ENCODE peak calls at places on chromosome 20, in nine cellular contexts. P is transverse colon, S is IMR-90, E is A549, A is adrenal gland, W is gastrocnemius medialis, V is HepG2, I is right lobe of liver, U is NB4. Y is an unnamed sample.

GRCh38 chr20:20549267-20549612 is 163.2 kb downstream of the RALGAPA2 start:
- DNase-seq in A (no peak), W (no peak), I (no peak), E (no peak), P (no peak), S (no peak), V (no peak), U (no peak), Y (no peak)

GRCh38 chr20:9514461-9515210 is at the start of gene LAMP5:
- DNase-seq in P (no peak), E (no peak), S (peak; percentile 29), A (peak; percentile 31), U (peak; percentile 43), W (no peak), V (no peak), I (peak; percentile 23), Y (no peak)

GRCh38 chr20:19812056-19812455 is 54.0 kb downstream of the RIN2 start:
- DNase-seq in S (peak; percentile 62), E (no peak), U (no peak), V (no peak), P (no peak), I (no peak), W (no peak), A (no peak), Y (no peak)

GRCh38 chr20:7858851-7859250 is 81.4 kb downstream of the HAO1 start:
- DNase-seq in W (no peak), E (no peak), S (no peak), V (no peak), U (no peak), A (no peak), I (no peak), P (no peak), Y (no peak)

GRCh38 chr20:13960525-13960924 is 29.9 kb downstream of the SEL1L2 start:
- DNase-seq in P (no peak), S (no peak), W (no peak), E (no peak), V (no peak), I (no peak), A (no peak), U (no peak), Y (no peak)

GRCh38 chr20:3663031-3663701 is at the start of gene GFRA4:
- DNase-seq in W (no peak), S (no peak), P (no peak), V (no peak), I (no peak), A (no peak), E (no peak), U (no peak), Y (no peak)

GRCh38 chr20:47336013-47336754 is 20.3 kb downstream of the ZMYND8 start:
- DNase-seq in W (peak; percentile 81), U (no peak), A (peak; percentile 82), P (peak; percentile 56), I (peak; percentile 8), S (peak; percentile 87), E (no peak), V (no peak), Y (no peak)

GRCh38 chr20:49699200-49699992 is 14.3 kb downstream of the B4GALT5 start:
- DNase-seq in I (no peak), E (peak; percentile 74), W (no peak), P (no peak), V (no peak), A (peak; percentile 30), S (peak; percentile 67), U (no peak), Y (no peak)

GRCh38 chr20:10558635-10559187 is 115.1 kb downstream of the JAG1 start:
- DNase-seq in V (no peak), P (no peak), I (no peak), U (no peak), W (no peak), A (no peak), E (no peak), S (peak; percentile 99), Y (no peak)

GRCh38 chr20:44650777-44651493 is 564 bp downstream of the ADA start:
- DNase-seq in W (no peak), E (no peak), A (no peak), S (no peak), V (no peak), I (no peak), P (no peak), U (peak; percentile 55), Y (peak; percentile 67)

GRCh38 chr20:44653536-44653935 is 2.0 kb upstream of the ADA start:
- DNase-seq in E (no peak), U (no peak), A (no peak), S (no peak), P (no peak), I (no peak), V (no peak), W (no peak), Y (no peak)

GRCh38 chr20:44648579-44648978 is 2.9 kb downstream of the ADA start:
- DNase-seq in A (no peak), I (no peak), W (no peak), U (peak; percentile 39), V (peak; percentile 35), P (no peak), S (no peak), E (no peak), Y (no peak)

GRCh38 chr20:44649976-44650375 is 1.5 kb downstream of the ADA start:
- DNase-seq in P (no peak), E (no peak), I (no peak), W (no peak), V (no peak), U (no peak), S (no peak), A (no peak), Y (no peak)

GRCh38 chr20:44651507-44652373 is at the start of gene ADA:
- DNase-seq in A (peak; percentile 64), I (peak; percentile 80), S (peak; percentile 21), W (peak; percentile 47), U (peak; percentile 73), P (peak; percentile 79), E (peak; percentile 54), V (peak; percentile 47), Y (peak; percentile 84)
- TF ChIP-seq POLR2A in A (peak; percentile 35), I (peak; percentile 49), S (no peak), W (peak; percentile 70), U (peak; percentile 40), P (no peak), E (peak; percentile 80), V (no peak), Y (no peak)

DNA sequence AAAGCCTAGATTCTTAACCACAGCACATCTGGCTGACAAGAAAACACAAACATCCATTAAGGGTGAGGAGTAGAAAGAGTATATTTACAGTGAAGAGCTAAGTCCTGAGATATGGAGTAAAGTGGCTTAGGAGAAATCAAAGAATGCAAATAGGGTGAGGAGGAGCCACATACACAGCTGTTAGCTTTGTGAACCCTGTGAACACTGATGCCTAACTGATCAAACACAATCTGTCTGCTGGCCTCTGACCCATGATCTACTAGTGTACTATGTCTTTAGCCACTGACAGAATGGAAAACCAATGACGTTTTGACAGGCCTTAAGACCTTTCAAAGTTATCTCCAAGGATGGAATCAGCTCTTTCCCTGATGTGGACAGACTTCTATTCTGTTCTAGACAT is 75.2 kb downstream of the ZHX3 start:
- DNase-seq in U (no peak), P (no peak), E (no peak), I (no peak), W (no peak), S (no peak), A (no peak), V (peak; percentile 26), Y (no peak)
- H3K4me3 ChIP-seq in U (no peak overlapping the region), P (no peak overlapping the region), E (no peak overlapping the region), I (no peak overlapping the region), W (no peak overlapping the region), S (no peak overlapping the region), A (no peak overlapping the region), V (no peak overlapping the region), Y (no peak overlapping the region)

GRCh38 chr20:63014710-63015109 is 7.9 kb upstream of the BHLHE23 start:
- DNase-seq in V (no peak), U (no peak), W (no peak), I (no peak), S (no peak), E (no peak), P (no peak), A (no peak), Y (no peak)

GRCh38 chr20:63016514-63017075 is 9.8 kb upstream of the BHLHE23 start:
- DNase-seq in A (no peak), W (no peak), E (no peak), S (no peak), I (peak; percentile 7), P (no peak), U (no peak), V (no peak), Y (no peak)

GRCh38 chr20:63017076-63017825 is 10.5 kb upstream of the BHLHE23 start:
- DNase-seq in W (no peak), V (no peak), E (no peak), U (no peak), I (peak; percentile 16), S (no peak), A (no peak), P (no peak), Y (peak; percentile 18)

GRCh38 chr20:63015147-63015664 is 8.4 kb upstream of the BHLHE23 start:
- DNase-seq in U (no peak), P (no peak), S (no peak), I (no peak), A (no peak), E (no peak), V (no peak), W (no peak), Y (no peak)

DNA sequence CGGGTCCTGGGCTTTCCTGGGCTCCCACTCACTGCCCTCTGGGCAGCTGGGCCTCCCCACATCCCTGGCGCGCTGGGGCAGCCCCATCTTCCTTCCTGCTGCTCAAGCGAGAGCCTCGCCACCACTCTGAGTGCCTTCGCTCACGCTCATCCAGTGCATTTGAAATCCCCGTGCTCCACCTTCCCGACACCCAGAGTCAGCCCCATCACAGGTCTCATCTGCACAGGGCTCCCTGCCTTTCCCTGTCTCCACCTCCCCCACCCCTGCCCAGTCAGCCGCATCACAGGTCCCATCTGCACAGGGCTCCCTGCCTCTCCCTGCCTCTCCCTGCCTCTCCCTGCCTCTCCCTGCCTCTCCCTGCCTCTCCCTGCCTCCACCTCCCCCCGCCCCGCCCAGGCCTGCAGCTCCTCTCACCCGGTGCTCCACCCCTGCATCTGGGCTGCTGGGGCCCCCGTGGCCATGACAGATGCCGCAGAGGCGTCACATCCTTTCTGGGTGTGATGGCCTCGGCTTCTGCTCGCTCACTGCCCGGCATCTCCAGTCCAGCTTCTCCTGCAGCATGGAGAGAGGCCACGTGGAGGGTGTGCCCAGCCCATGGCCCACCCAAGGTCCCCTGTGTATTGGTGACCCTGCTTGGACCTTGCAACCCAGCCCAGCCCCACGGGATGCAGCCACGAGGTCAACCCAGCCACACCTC is 9.0 kb upstream of the BHLHE23 start:
- DNase-seq in A (no peak), U (no peak), W (no peak), V (no peak), E (no peak), I (no peak), S (no peak), P (no peak), Y (no peak)
- TF ChIP-seq POLR2A in A (no peak), U (no peak), W (no peak), V (no peak), E (no peak), I (no peak), S (no peak), P (no peak), Y (no peak)

DNA sequence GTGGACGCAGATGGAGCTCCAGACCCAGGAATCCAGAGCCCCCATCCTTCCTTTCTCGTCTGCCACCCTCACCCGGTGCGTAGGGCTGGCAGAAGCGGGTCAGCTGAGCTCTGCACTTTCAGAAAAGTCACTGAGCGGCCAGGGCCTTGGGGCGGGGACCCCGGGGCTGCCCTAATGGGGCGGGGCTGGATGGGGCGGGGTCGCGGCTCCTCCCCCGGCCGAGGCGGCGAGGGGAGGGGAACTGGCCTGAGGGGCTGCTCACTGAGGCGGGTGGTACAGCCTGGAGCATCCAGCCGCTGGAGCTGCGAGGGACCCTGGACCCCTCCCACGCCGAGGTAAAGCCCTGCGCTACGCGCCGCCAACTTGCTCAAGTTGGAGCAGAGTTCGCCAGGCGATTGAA is at the start of the genes DEFB124 and REM1:
- DNase-seq in U (no peak), P (no peak), A (peak; percentile 17), W (no peak), I (no peak), S (no peak), E (no peak), V (no peak), Y (no peak)
- H3K4me3 ChIP-seq in U (no peak within 1 kb of the TSS), P (peak within 1 kb of the TSS; percentile 28), A (peak within 1 kb of the TSS; percentile 56), W (peak within 1 kb of the TSS; percentile 53), I (peak within 1 kb of the TSS; percentile 15), S (no peak within 1 kb of the TSS), E (peak within 1 kb of the TSS; percentile 23), V (no peak within 1 kb of the TSS), Y (peak within 1 kb of the TSS; percentile 10)

Y was measured in Peyer's patch.